ENCODE peak calls at places on chromosomes 1 and 21, in seven cellular contexts. T is hepatocyte, C is PC-3, F is Karpas-422, A is GM23338, Q is OCI-LY7, W is MM.1S. S is an unnamed sample.

GRCh38 chr1:37479255-37480124 is 5.1 kb downstream of the ZC3H12A start:
- DNase-seq in C (peak; percentile 98), W (peak; percentile 71), A (no peak), F (peak; percentile 65), T (peak; percentile 96), Q (peak; percentile 71), S (peak; percentile 97)

GRCh38 chr1:49686107-49686506 is 337.6 kb downstream of the AGBL4 start:
- DNase-seq in T (no peak), W (no peak), F (no peak), A (no peak), Q (no peak), C (peak; percentile 19), S (no peak)

GRCh38 chr1:5286244-5286643 is 631.8 kb downstream of the AJAP1 start:
- DNase-seq in A (peak; percentile 1), C (no peak), W (no peak), T (no peak), F (peak; percentile 72), Q (peak; percentile 40), S (no peak)

GRCh38 chr1:207261971-207262370 is 59.5 kb upstream of the CD55 start:
- DNase-seq in T (no peak), C (peak; percentile 18), A (no peak), W (no peak), F (peak; percentile 44), Q (no peak), S (no peak)

GRCh38 chr1:243254927-243255790 is at the start of gene CEP170:
- DNase-seq in F (peak; percentile 98), W (peak; percentile 94), T (peak; percentile 98), C (peak; percentile 99), A (peak; percentile 99), Q (peak; percentile 96), S (peak; percentile 94)

GRCh38 chr1:96973605-96974004 is 252.0 kb downstream of the PTBP2 start:
- DNase-seq in A (no peak), C (peak; percentile 79), Q (no peak), F (no peak), W (no peak), T (no peak), S (no peak)

GRCh38 chr21:38268859-38269566 is 12.2 kb downstream of the KCNJ15 start:
- DNase-seq in Q (no peak), F (no peak), C (no peak), A (no peak), T (no peak), W (peak; percentile 86), S (no peak)

GRCh38 chr1:227006397-227006796 is 66.3 kb downstream of the COQ8A start:
- DNase-seq in T (no peak), Q (no peak), F (no peak), A (no peak), C (no peak), W (no peak), S (no peak)

GRCh38 chr1:167790117-167790516 is 68.3 kb downstream of the MPZL1 start:
- DNase-seq in T (no peak), F (no peak), W (no peak), Q (no peak), A (no peak), C (peak; percentile 78), S (no peak)

GRCh38 chr1:32001863-32002262 is 11.8 kb upstream of the KHDRBS1 start:
- DNase-seq in C (no peak), A (no peak), F (no peak), Q (no peak), W (no peak), T (no peak), S (no peak)

GRCh38 chr1:50450861-50451653 is 27.8 kb upstream of the DMRTA2 start:
- DNase-seq in W (no peak), Q (no peak), T (no peak), F (no peak), C (no peak), A (no peak), S (no peak)

DNA sequence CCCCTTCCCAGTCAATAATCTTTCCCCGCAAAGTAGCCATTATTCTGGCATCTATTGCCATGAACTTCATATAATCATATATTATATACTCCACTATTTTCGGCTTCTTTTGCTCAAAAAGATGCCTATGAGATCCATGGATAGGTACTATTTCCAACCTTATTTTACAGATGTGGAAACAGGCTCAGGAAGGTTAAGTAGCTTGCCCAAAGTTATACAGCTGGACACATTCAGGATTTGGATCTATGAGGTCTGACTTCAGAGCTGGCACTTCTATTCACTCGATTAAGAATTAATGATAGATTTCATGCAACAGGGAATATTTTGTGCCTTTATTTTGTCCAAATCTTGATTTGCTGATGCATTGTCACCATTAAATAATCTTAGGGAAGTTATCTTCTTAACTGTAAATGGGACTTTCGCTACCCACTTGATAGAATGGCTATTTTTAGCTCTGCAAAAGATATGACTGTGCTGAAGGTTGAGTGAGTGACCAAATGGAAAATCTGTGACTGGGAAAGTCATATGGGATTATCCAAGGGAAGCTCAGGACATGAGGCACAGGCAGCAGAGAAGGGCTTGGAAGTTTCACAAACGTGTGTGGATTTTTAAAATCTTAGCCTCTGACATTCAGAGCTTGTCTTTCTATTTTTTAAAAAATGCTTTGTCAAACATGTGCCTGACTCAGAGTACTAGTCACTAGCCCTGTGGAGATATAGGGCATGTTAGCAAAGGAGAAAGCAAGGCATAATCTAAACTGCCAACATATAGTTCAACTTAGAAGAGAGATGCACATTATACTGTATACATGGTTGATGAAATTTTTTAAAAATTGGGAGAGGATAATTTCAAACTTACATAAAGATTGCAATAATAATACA is 36.5 kb downstream of the GIPC2 start:
- DNase-seq in Q (no peak), W (no peak), C (no peak), A (no peak), T (peak; percentile 16), F (no peak), S (peak; percentile 73)
- H2AFZ ChIP-seq in Q (no peak overlapping the region), W (no peak overlapping the region), C (no peak overlapping the region), A (no peak overlapping the region), T (no peak overlapping the region), F (no peak overlapping the region), S (peak overlapping the region; percentile 18)

GRCh38 chr1:16245476-16246196 is 8.7 kb upstream of the CPLANE2 start:
- DNase-seq in F (no peak), T (no peak), W (no peak), A (no peak), C (no peak), Q (no peak), S (no peak)
- H3K27ac ChIP-seq in F (no peak overlapping the region), T (no peak overlapping the region), W (no peak overlapping the region), A (no peak overlapping the region), C (no peak overlapping the region), Q (no peak overlapping the region), S (no peak overlapping the region)

GRCh38 chr21:33359446-33359845 is 34.7 kb downstream of the IFNAR1 start:
- DNase-seq in W (no peak), Q (no peak), C (no peak), A (no peak), F (no peak), T (no peak), S (no peak)

GRCh38 chr21:33362044-33362555 is 37.3 kb downstream of the IFNAR1 start:
- DNase-seq in C (peak; percentile 36), T (peak; percentile 28), F (peak; percentile 68), Q (peak; percentile 72), W (peak; percentile 63), A (peak; percentile 92), S (no peak)

GRCh38 chr21:33364830-33365229 is 38.4 kb upstream of the IFNGR2 start:
- DNase-seq in W (no peak), A (no peak), Q (no peak), C (no peak), T (no peak), F (no peak), S (no peak)

GRCh38 chr21:33360281-33360680 is 35.5 kb downstream of the IFNAR1 start:
- DNase-seq in W (no peak), T (no peak), C (peak; percentile 59), A (no peak), Q (no peak), F (no peak), S (peak; percentile 81)

GRCh38 chr21:33360871-33361602 is 36.3 kb downstream of the IFNAR1 start:
- DNase-seq in W (peak; percentile 87), Q (peak; percentile 85), T (peak; percentile 81), F (peak; percentile 93), A (peak; percentile 90), C (peak; percentile 84), S (peak; percentile 76)
- H3K9me2 ChIP-seq in W (no peaks in the 10 kb centered on the region), Q (no peaks in the 10 kb centered on the region), T (no peaks in the 10 kb centered on the region), F (no peaks in the 10 kb centered on the region), A (no peaks in the 10 kb centered on the region), C (no peaks in the 10 kb centered on the region), S (no peaks in the 10 kb centered on the region)

GRCh38 chr1:161074676-161075368 is 5.1 kb upstream of the ARHGAP30 start:
- DNase-seq in C (no peak), Q (no peak), W (no peak), T (peak; percentile 1), F (no peak), A (no peak), S (no peak)
- H2AFZ ChIP-seq in C (no peak overlapping the region), Q (no peak overlapping the region), W (no peak overlapping the region), T (no peak overlapping the region), F (no peak overlapping the region), A (no peak overlapping the region), S (peak overlapping the region; percentile 24)

DNA sequence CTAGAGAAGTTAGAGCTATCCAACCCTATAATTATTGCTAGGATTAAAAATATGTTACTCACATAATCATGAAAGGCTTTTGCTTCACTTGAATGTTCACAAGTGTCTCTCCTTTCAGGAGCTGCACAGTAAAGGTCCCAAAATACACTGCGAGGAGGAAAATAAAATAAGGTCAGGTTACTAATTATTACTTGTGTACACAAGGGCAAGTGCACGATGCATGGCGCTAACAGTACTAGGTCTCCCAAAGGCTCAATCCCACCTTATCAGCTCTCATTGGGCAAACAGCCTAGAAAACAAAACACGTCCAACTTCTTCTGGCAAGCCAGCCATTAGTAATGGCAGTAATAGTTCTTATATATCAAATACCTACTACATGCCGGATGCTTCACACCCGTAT is 4.4 kb downstream of the SSBP3 start:
- DNase-seq in Q (no peak), C (no peak), W (no peak), T (no peak), F (no peak), A (no peak), S (no peak)
- H3K27ac ChIP-seq in Q (no peak overlapping the region), C (no peak overlapping the region), W (no peak overlapping the region), T (no peak overlapping the region), F (no peak overlapping the region), A (no peak overlapping the region), S (no peak overlapping the region)

DNA sequence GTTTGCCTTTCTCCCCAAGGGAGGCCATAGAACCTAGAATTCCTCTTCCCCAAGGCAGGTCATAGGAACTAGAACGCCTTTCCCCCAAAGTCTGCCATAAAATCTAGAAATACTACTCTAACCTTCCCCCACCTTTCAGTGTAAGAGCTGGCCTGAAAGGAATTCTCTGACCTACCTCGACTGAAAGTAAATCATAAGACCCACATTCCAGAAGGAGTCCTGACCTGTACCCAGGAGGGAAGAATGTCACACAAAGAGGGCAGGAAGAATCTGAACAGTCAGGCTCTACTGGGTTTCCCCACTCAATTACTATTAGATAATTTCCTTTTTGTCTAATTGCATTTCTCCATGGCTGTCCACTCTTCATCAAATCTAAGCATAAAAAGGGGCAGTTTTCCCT is 5.7 kb upstream of the ATG4C start:
- DNase-seq in T (no peak), A (peak; percentile 43), F (no peak), Q (no peak), C (no peak), W (no peak), S (no peak)
- H3K9me2 ChIP-seq in T (no peaks in the 10 kb centered on the region), A (no peaks in the 10 kb centered on the region), F (no peaks in the 10 kb centered on the region), Q (no peaks in the 10 kb centered on the region), C (no peaks in the 10 kb centered on the region), W (no peaks in the 10 kb centered on the region), S (no peaks in the 10 kb centered on the region)

DNA sequence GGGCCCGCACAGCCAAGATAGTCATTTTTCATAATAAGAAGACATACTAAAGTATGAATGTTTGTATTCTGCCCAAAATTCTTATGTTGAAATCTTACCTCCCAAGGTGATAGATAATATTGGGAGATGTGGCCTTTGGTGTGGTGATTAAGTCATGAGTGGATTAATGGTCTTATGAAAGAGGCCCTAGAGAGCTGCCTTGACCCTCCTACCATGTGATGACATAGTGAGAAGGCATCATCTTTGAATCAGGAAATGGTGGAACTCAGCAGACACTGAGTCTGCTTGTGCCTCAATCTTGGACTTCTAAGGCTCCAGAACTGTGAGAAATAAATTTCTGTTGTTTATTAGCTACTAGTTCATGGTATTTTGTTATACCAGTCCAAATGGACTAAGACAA is 11.8 kb upstream of the RNPC3 start:
- DNase-seq in C (no peak), F (no peak), Q (no peak), W (no peak), A (no peak), T (no peak), S (peak; percentile 51)
- H2AFZ ChIP-seq in C (no peak overlapping the region), F (no peak overlapping the region), Q (no peak overlapping the region), W (no peak overlapping the region), A (no peak overlapping the region), T (no peak overlapping the region), S (peak overlapping the region; percentile 55)